ENCODE peak calls at places on chromosomes 13 and 19, in four cellular contexts. I, A, Y and V are unnamed samples.

GRCh38 chr19:35712529-35712909 is 5.3 kb upstream of the KMT2B start:
- DNase-seq in I (no peak), A (no peak), Y (no peak), V (no peak)

GRCh38 chr19:27744926-27745844 is 1467.8 kb downstream of the UQCRFS1 start:
- DNase-seq in I (no peak), A (no peak), Y (no peak), V (no peak)

GRCh38 chr13:34034411-34034810 is 216.5 kb downstream of the RFC3 start:
- DNase-seq in I (no peak), A (no peak), Y (no peak), V (no peak)

GRCh38 chr19:53977429-53977990 is 13.9 kb upstream of the CACNG6 start:
- DNase-seq in I (peak; percentile 61), A (peak; percentile 73), Y (peak; percentile 96), V (peak; percentile 63)

GRCh38 chr19:46886546-46887239 is 25.9 kb downstream of the ARHGAP35 start:
- DNase-seq in I (no peak), A (no peak), Y (no peak), V (no peak)

GRCh38 chr13:23433171-23434153 is at the start of gene SACS:
- DNase-seq in I (no peak), A (no peak), Y (peak; percentile 89), V (no peak)

GRCh38 chr13:106184778-106185177 is 350.7 kb downstream of the EFNB2 start:
- DNase-seq in I (no peak), A (no peak), Y (no peak), V (no peak)

GRCh38 chr13:21060827-21061076 is 634 bp downstream of the LATS2 start:
- DNase-seq in I (peak; percentile 60), A (no peak), Y (no peak), V (no peak)

GRCh38 chr13:91216928-91217700 is 130.4 kb upstream of the MIR17HG start:
- DNase-seq in I (no peak), A (no peak), Y (no peak), V (no peak)

GRCh38 chr13:99332456-99332855 is 25.3 kb upstream of the GPR183 start:
- DNase-seq in I (no peak), A (no peak), Y (no peak), V (no peak)

GRCh38 chr19:10918359-10918758 is 10.1 kb downstream of the YIPF2 start:
- DNase-seq in I (no peak), A (no peak), Y (no peak), V (no peak)

GRCh38 chr13:33262069-33262487 is 23.5 kb downstream of the STARD13 start:
- DNase-seq in I (no peak), A (no peak), Y (no peak), V (no peak)

GRCh38 chr13:39566216-39566869 is 36.6 kb downstream of the LHFPL6 start:
- DNase-seq in I (no peak), A (no peak), Y (no peak), V (no peak)

GRCh38 chr19:45402469-45403070 is 2.3 kb downstream of the PPP1R13L start:
- DNase-seq in I (peak; percentile 62), A (no peak), Y (peak; percentile 91), V (no peak)

GRCh38 chr13:102460806-102461205 is 59.0 kb upstream of the FGF14 start:
- DNase-seq in I (no peak), A (no peak), Y (no peak), V (no peak)

GRCh38 chr13:84917252-84917878 is 881.9 kb downstream of the SLITRK6 start:
- DNase-seq in I (no peak), A (no peak), Y (peak; percentile 50), V (peak; percentile 2)

DNA sequence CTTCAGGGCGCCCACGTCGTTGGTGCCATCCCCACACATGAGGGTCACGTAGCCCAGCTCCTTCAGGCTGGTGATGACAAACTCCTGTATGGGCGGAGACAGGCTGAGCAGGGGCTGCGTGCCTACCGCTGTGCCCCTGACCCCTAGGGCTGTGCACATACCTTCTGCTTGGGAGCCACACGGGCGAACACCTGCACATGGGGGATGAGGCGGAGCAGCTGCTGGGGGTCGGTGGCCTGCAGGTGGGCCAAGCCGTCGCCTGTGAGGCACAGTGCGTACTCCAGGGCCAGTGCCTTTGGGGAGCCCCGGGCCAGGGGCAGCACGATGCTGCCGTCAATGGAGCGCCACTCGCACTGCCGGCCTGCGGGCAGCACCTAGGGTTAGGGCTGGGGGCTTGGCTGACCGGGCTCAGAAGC is 6.1 kb upstream of the GMIP start:
- DNase-seq in I (no peak), A (no peak), Y (peak; percentile 65), V (no peak)
- H3K4me3 ChIP-seq in I (no peak overlapping the region), A (no peak overlapping the region), Y (no peak overlapping the region), V (no peak overlapping the region)

DNA sequence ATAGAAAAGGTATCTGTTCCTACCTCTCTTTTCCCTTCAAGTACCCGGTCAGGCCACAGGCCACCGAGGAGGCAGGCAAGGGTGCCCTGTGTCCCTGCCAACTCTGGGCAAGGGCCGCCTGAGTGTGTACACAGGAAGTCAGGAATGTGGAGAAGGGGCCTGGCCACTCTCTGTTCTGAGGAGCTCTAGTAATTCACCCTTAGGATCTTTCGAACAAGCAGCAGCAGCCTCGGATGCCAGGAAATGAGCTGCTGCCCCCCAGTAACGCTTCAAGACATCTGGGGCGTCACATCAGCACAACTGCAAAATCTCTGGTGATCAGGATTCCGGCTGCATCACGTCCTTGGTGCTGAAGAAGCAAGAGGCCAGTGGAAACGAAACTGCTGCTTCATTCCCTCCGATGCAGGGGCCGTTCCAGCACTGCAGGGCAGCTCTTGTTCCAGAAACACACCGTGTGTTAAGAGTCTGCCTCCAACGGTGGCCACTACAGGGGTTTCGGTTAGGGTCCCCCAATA is 2.0 kb downstream of the RAB20 start:
- DNase-seq in I (peak; percentile 57), A (no peak), Y (peak; percentile 97), V (no peak)
- H3K4me3 ChIP-seq in I (peak overlapping the region; percentile 92), A (no peak overlapping the region), Y (peak overlapping the region; percentile 69), V (no peak overlapping the region)

DNA sequence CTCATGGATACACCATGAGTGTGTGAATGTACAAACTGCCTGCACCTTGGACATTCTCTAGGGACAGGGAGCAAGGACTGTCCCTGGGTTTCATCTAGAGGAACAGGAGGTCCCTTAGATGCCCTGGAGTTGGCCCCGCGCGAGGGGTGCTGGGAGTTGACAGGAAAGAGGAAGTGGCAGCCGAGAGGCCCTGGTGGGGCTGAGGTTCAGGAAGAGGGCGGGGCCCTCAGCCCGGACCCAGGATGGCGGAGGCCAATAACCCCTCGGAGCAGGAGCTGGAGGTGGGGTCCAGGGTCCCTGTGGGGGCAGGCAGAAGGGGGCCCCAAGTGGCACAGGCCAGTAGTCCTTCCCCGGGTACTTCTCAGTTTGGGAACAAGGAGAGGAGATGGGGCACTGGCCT is 6.9 kb downstream of the PKN1 start:
- DNase-seq in I (peak; percentile 82), A (peak; percentile 92), Y (no peak), V (peak; percentile 80)
- H3K4me3 ChIP-seq in I (peak overlapping the region; percentile 38), A (peak overlapping the region; percentile 65), Y (no peak overlapping the region), V (peak overlapping the region; percentile 86)

DNA sequence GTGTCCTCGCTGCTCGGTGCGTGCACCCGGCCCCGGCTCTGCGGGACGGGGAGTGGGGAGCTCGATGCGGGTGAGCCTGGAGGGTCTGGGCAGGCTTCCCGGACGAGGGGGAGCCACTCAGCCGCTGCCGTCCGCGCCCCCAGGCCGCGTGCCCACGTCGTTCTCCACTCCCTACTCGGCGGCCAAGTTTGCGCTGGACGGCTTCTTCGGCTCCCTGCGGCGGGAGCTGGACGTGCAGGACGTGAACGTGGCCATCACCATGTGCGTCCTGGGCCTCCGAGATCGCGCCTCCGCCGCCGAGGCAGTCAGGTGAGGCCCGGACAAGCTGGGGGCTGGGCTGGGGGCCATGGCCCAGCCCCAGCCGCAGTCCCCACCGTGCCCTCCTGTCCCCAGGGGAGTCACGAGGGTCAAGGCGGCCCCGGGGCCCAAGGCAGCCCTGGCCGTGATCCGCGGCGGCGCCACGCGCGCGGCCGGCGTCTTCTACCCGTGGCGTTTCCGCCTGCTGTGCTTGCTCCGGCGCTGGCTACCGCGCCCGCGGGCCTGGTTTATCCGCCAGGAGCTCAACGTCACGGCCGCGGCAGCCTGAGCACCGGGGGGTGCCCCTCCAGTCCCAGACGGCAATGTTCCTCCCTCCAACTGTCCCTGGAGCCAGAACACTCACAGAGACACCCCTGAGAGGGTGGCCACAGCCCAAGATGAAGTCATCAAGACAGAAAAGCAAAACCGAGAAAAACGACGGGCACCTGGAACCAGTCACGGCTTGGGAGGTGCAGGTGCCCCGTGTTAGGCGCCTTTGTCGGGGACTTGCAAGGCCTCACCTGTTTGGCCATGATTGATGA is 2.5 kb upstream of the RPL36 start:
- DNase-seq in I (no peak), A (no peak), Y (no peak), V (no peak)
- H3K4me3 ChIP-seq in I (peak overlapping the region; percentile 77), A (peak overlapping the region; percentile 66), Y (peak overlapping the region; percentile 77), V (peak overlapping the region; percentile 54)

DNA sequence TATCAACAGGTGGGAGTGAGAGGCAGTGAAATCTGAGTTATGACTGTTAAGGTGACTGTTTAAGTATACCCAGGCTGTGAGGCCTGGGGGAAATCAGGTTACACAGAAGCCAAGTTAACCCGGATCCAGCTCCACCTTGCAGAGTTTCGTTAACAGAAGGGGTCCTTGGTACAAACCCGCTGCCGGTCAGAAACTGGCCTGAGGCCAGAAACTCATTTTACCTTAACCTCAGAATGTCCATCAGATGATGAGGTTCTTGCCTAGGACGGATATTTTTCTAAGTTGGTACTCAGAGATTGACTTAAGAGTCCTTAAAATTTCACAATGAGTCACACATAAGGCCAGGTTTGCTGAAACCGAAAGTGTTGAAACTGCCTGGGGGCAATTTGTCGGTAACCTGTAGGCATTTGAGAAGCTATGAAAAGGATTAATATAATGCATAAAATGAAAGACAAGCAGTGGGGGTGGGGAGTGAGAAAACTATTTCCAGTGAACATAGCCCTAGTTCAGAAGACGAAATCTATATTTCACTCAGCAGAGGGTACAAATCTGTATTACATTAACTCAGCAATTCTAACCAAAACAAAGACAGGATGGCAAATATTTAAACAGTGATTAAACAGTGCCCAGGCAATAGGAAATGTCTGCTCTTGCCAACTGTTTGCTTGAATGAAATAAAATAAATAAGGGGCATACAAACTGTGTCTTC is 350.6 kb downstream of the KCNRG start:
- DNase-seq in I (no peak), A (no peak), Y (no peak), V (peak; percentile 46)
- H3K4me3 ChIP-seq in I (no peak overlapping the region), A (no peak overlapping the region), Y (peak overlapping the region; percentile 51), V (no peak overlapping the region)

GRCh38 chr19:3785464-3785937 is 680 bp downstream of the MATK start:
- DNase-seq in I (no peak), A (peak; percentile 50), Y (no peak), V (no peak)
- H3K4me3 ChIP-seq in I (peak overlapping the region; percentile 55), A (peak overlapping the region; percentile 61), Y (no peak overlapping the region), V (no peak overlapping the region)

GRCh38 chr19:17555480-17555928 is at the start of gene COLGALT1:
- DNase-seq in I (peak; percentile 100), A (peak; percentile 99), Y (peak; percentile 99), V (peak; percentile 98)

GRCh38 chr19:17554968-17555479 is 425 bp upstream of the COLGALT1 start:
- DNase-seq in I (no peak), A (no peak), Y (no peak), V (no peak)

GRCh38 chr19:17557461-17557860 is 2.0 kb downstream of the COLGALT1 start:
- DNase-seq in I (no peak), A (no peak), Y (no peak), V (no peak)

GRCh38 chr19:17555929-17556813 is 722 bp downstream of the COLGALT1 start:
- DNase-seq in I (peak; percentile 70), A (peak; percentile 50), Y (peak; percentile 92), V (no peak)

DNA sequence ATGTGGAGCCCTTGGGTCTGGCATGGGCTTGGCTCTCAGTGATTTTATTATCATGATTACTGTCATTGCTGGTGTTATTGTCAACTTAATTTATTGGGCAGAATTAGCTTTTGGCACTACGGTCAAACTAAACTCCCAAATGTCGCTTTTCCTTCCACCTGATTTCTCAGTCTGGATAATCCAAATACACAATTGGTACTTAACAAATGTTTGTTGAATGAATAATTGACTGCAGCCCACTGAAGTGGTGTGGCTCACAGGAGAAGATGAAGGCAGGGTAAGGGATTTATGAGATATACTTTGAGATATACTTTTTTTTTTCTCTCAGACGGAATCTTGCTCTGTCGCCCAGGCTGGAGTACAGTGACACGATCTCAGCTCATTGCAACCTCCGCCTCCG is 1.5 kb downstream of the COLGALT1 start:
- DNase-seq in I (no peak), A (no peak), Y (no peak), V (no peak)
- H3K4me3 ChIP-seq in I (peak overlapping the region; percentile 86), A (peak overlapping the region; percentile 100), Y (peak overlapping the region; percentile 93), V (peak overlapping the region; percentile 72)